ENCODE peak calls at places on chromosomes 7 and 10, in six cellular contexts. O, Q, F, D, P and W are unnamed samples.

GRCh38 chr10:30357075-30357801 is 8.2 kb upstream of the MTPAP start:
- DNase-seq in O (no peak), Q (no peak), F (no peak), D (no peak), P (no peak), W (no peak)

GRCh38 chr7:12703881-12704280 is 16.4 kb downstream of the ARL4A start:
- DNase-seq in O (no peak), Q (no peak), F (peak), D (no peak), P (no peak), W (no peak)

GRCh38 chr10:117165557-117166419 is 27.7 kb upstream of the VAX1 start:
- DNase-seq in O (no peak), Q (no peak), F (no peak), D (peak), P (peak), W (no peak)

GRCh38 chr7:55071411-55072188 is 52.8 kb downstream of the EGFR start:
- DNase-seq in O (no peak), Q (no peak), F (no peak), D (no peak), P (no peak), W (no peak)

GRCh38 chr10:88004451-88004850 is 141.0 kb downstream of the PTEN start:
- DNase-seq in O (no peak), Q (no peak), F (peak), D (no peak), P (no peak), W (no peak)

GRCh38 chr7:135653285-135654080 is 8.8 kb upstream of the STMP1 start:
- DNase-seq in O (no peak), Q (no peak), F (no peak), D (no peak), P (no peak), W (no peak)

GRCh38 chr10:34305189-34305588 is 509.9 kb downstream of the PARD3 start:
- DNase-seq in O (no peak), Q (no peak), F (no peak), D (peak), P (no peak), W (no peak)

GRCh38 chr10:13404305-13404759 is 56.2 kb upstream of the SEPHS1 start:
- DNase-seq in O (peak), Q (no peak), F (no peak), D (no peak), P (no peak), W (no peak)

GRCh38 chr10:78688945-78689935 is 379.5 kb upstream of the ZMIZ1 start:
- DNase-seq in O (no peak), Q (no peak), F (peak), D (no peak), P (no peak), W (no peak)

GRCh38 chr7:26789481-26790175 is 74.8 kb downstream of the SKAP2 start:
- DNase-seq in O (no peak), Q (no peak), F (no peak), D (no peak), P (no peak), W (no peak)